ENCODE peak calls at places on chromosomes 13 and 19, in four cellular contexts. B, K, U and I are unnamed samples.

GRCh38 chr19:33388231-33388816 is 14.8 kb downstream of the CEBPG start:
- DNase-seq in U (no peak), K (no peak), B (no peak), I (peak; percentile 13)

GRCh38 chr13:82698383-82698782 is 1183.9 kb downstream of the SLITRK1 start:
- DNase-seq in K (no peak), U (no peak), B (no peak), I (no peak)

GRCh38 chr19:38974599-38975213 is 836 bp downstream of the FBXO17 start:
- DNase-seq in K (no peak), U (no peak), B (no peak), I (no peak)

GRCh38 chr13:111622051-111622531 is 301.6 kb downstream of the TEX29 start:
- DNase-seq in K (no peak), B (no peak), U (no peak), I (no peak)

GRCh38 chr19:12985049-12985776 is 10.1 kb upstream of the NFIX start:
- DNase-seq in B (peak; percentile 74), U (peak; percentile 43), K (no peak), I (no peak)

GRCh38 chr13:48233886-48234488 is 981 bp downstream of the ITM2B start:
- DNase-seq in U (peak; percentile 60), K (no peak), B (peak; percentile 55), I (no peak)

GRCh38 chr19:28731113-28731512 is 481.8 kb downstream of the UQCRFS1 start:
- DNase-seq in U (no peak), B (no peak), K (no peak), I (no peak)

GRCh38 chr13:95474992-95475391 is 77.5 kb upstream of the CLDN10 start:
- DNase-seq in K (no peak), U (no peak), B (no peak), I (no peak)

GRCh38 chr19:39046037-39046821 is 13.9 kb upstream of the FBXO27 start:
- DNase-seq in U (peak; percentile 44), B (no peak), K (no peak), I (no peak)

GRCh38 chr19:3986260-3987041 is 1.2 kb upstream of the EEF2 start:
- DNase-seq in K (no peak), B (peak; percentile 52), U (peak; percentile 84), I (peak; percentile 51)

GRCh38 chr13:44230736-44231135 is 142.9 kb upstream of the SERP2 start:
- DNase-seq in B (peak; percentile 44), U (no peak), K (no peak), I (no peak)

GRCh38 chr13:20637811-20638210 is 65.7 kb upstream of the IL17D start:
- DNase-seq in B (no peak), U (no peak), K (no peak), I (no peak)

GRCh38 chr13:21957833-21958232 is 287.0 kb downstream of the FGF9 start:
- DNase-seq in K (no peak), B (no peak), U (no peak), I (no peak)

GRCh38 chr19:19362075-19362474 is 41.4 kb downstream of the MAU2 start:
- DNase-seq in K (no peak), B (no peak), U (no peak), I (no peak)

GRCh38 chr19:38786572-38787265 is 2.3 kb upstream of the LGALS7B start:
- DNase-seq in B (no peak), K (no peak), U (no peak), I (no peak)

GRCh38 chr13:50779443-50780200 is 63.9 kb downstream of the DLEU7 start:
- DNase-seq in B (no peak), K (no peak), U (no peak), I (no peak)

GRCh38 chr19:49664171-49665070 is 1.2 kb downstream of the IRF3 start:
- DNase-seq in U (peak; percentile 84), B (peak; percentile 42), K (peak; percentile 91), I (peak; percentile 88)

GRCh38 chr19:2207991-2208860 is 27.9 kb downstream of the PLEKHJ1 start:
- DNase-seq in B (peak; percentile 21), K (peak; percentile 77), U (peak; percentile 51), I (peak; percentile 58)
- TF ChIP-seq CTCF in B (no peak), K (peak; percentile 17), U (no peak), I (peak; percentile 32)

GRCh38 chr13:42041684-42042035 is 6.8 kb upstream of the DGKH start:
- DNase-seq in U (peak; percentile 83), K (peak; percentile 81), B (peak; percentile 50), I (peak; percentile 64)
- TF ChIP-seq CTCF in U (peak; percentile 46), K (peak; percentile 36), B (peak; percentile 38), I (peak; percentile 51)

GRCh38 chr19:31338069-31338767 is 11.0 kb downstream of the TSHZ3 start:
- DNase-seq in B (peak; percentile 42), U (no peak), K (no peak), I (no peak)
- TF ChIP-seq CTCF in B (peak; percentile 48), U (no peak), K (no peak), I (no peak)

DNA sequence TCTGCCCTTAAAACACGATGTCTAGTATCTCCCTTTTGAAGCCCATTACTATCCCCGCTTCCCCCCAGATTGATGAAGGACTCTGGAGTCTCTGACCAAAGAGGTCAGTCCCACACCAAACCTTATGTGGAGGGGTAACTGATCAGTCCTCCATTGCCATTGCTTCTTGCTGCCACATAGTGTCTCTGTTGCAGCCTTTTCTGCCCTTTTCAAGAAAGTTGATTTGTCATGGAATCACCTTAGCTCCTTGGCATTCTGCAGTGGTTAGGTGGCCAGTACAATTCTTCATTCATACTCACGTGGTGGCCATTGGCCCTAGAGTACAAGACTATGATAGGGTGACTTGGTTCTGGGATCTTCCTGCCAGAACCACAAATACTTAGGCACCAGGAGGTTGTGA is 8.4 kb upstream of the HTR2A start:
- DNase-seq in U (peak; percentile 50), K (no peak), B (no peak), I (no peak)
- TF ChIP-seq CTCF in U (peak; percentile 39), K (no peak), B (peak; percentile 21), I (peak; percentile 55)

DNA sequence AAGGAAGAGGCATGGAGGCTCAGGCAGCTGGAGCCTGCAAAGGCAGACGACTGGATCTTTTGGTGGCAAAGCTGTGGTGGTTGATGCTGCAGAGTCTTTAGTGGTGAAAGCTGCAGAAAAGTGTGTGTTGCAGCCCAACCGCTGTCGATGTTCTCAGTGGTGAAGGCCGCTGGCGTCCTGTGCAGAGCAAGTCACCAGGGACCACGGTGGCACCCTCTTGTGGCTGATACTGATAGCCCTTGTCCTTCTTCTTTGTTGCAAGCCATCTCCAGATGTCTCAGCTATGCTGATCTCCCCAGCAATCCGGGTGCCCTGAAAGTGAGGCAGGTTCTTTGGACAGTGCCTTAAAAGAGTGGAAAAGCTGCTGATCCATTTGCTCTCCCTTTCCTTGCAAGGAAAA is 610.9 kb upstream of the PCDH9 start:
- DNase-seq in U (no peak), K (no peak), B (no peak), I (no peak)
- TF ChIP-seq CTCF in U (no peak), K (no peak), B (no peak), I (no peak)

GRCh38 chr19:41161903-41162302 is 31.1 kb upstream of the CYP2S1 start:
- DNase-seq in B (no peak), U (no peak), K (no peak), I (no peak)
- TF ChIP-seq CTCF in B (no peak), U (no peak), K (no peak), I (no peak)

DNA sequence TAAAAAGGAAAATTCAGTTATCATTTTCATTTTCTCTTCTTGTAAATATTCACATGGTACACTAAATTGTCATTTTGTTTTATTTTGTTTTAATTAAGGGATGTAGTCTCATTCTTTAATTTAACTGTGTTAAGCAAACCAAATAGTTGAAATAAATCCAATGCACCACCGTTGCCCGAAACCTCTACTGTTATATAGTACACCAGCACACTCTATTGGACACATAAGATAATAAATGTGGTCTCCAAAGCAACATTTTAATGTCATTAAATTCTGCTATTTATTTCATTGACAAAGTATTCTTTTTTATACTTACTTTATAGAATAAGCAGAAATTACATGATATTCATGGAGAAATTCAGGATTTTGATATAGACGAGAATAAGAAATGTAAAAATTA is 156.4 kb upstream of the FREM2 start:
- DNase-seq in U (peak; percentile 8), K (peak; percentile 8), B (peak; percentile 6), I (no peak)
- TF ChIP-seq CTCF in U (peak; percentile 18), K (peak; percentile 9), B (peak; percentile 20), I (peak; percentile 49)

DNA sequence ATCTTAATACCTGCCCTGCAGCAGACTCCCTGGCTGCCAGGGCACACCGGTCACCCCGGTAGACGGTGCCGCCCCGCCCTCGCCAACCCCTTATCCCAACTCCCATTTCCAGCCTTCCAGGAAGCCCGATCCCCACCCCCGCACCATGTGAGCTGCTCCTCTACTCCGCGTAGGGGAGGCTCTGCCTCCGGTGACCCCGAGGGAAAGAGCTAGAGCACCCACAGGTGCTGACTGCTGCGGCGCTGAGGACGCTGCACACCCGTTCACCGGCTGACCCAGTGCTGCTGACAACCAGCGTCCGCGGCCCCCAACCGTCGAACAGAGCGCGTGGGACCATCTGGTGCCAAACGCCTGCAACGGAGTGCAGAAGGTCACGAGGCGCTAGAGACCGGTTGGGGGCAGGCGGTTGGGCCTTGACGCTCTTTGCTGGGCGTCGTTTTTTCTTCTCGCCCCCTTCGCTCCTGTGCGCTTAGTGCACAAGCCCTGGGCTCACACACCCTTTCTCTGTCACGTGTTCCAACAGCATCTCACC is 59.6 kb upstream of the ZNF599 start:
- DNase-seq in U (no peak), B (no peak), K (no peak), I (no peak)
- TF ChIP-seq CTCF in U (no peak), B (no peak), K (no peak), I (no peak)